ENCODE peak calls at places on chromosomes 13 and 19, in ten cellular contexts. C is HS-27A; L is left ventricle myocardium superior; B is A549; R is smooth muscle cell of the brain vasculature; X is mesenteric fat pad; D is GM23338; T is stimulated activated CD4-positive, alpha-beta T cell treated with anti-CD3 and anti-CD28 coated beads, Interleukin-1b, Interleukin-23, amount 100 ng/mL, for 1 hour; K is stimulated activated CD8-positive, alpha-beta memory T cell treated with anti-CD3 and anti-CD28 coated beads, Interleukin-12 subunit alpha, Interleukin-12 subunit beta, amount 100 ng/mL, for 1 hour; I is neural progenitor cell. E is an unnamed sample.

GRCh38 chr13:26558074-26558805 is 757 bp downstream of the WASF3 start:
- DNase-seq in C (no peak), L (peak), B (no peak), R (no peak), X (no peak), D (peak), T (no peak), K (no peak), I (peak), E (no peak)

GRCh38 chr13:41075034-41075433 is 13.7 kb downstream of the WBP4 start:
- DNase-seq in C (no peak), L (no peak), B (peak), R (no peak), X (no peak), D (peak), T (no peak), K (peak), I (peak), E (no peak)

GRCh38 chr13:102440259-102440936 is 38.5 kb upstream of the FGF14 start:
- DNase-seq in C (no peak), L (no peak), B (no peak), R (no peak), X (no peak), D (no peak), T (no peak), K (no peak), I (no peak), E (no peak)

GRCh38 chr13:50509771-50510441 is 333.6 kb downstream of the DLEU7 start:
- DNase-seq in C (peak), L (no peak), B (no peak), R (no peak), X (no peak), D (no peak), T (no peak), K (no peak), I (no peak), E (no peak)

GRCh38 chr13:95228130-95228529 is 73.1 kb downstream of the ABCC4 start:
- DNase-seq in C (no peak), L (no peak), B (no peak), R (no peak), X (no peak), D (no peak), T (no peak), K (no peak), I (no peak), E (no peak)

GRCh38 chr13:44362394-44363040 is 11.1 kb upstream of the SERP2 start:
- DNase-seq in C (no peak), L (no peak), B (no peak), R (no peak), X (no peak), D (no peak), T (no peak), K (no peak), I (no peak), E (no peak)

GRCh38 chr19:15775249-15775648 is 12.2 kb upstream of the OR10H5 start:
- DNase-seq in C (no peak), L (no peak), B (no peak), R (no peak), X (no peak), D (no peak), T (no peak), K (no peak), I (no peak), E (no peak)

GRCh38 chr19:18456974-18457373 is 19.0 kb upstream of the ISYNA1 start:
- DNase-seq in C (no peak), L (peak), B (no peak), R (no peak), X (no peak), D (no peak), T (no peak), K (no peak), I (no peak), E (no peak)

GRCh38 chr19:32566246-32566830 is 14.7 kb upstream of the PDCD5 start:
- DNase-seq in C (no peak), L (no peak), B (no peak), R (no peak), X (peak), D (no peak), T (no peak), K (no peak), I (no peak), E (no peak)

GRCh38 chr19:2755811-2756210 is 16.0 kb upstream of the SLC39A3 start:
- DNase-seq in C (no peak), L (peak), B (no peak), R (no peak), X (no peak), D (no peak), T (no peak), K (no peak), I (no peak), E (no peak)

GRCh38 chr13:91399189-91400093 is 1.0 kb downstream of the GPC5 start:
- DNase-seq in C (no peak), L (peak), B (no peak), R (no peak), X (peak), D (peak), T (no peak), K (no peak), I (peak), E (no peak)

GRCh38 chr19:3115411-3115810 is 20.4 kb upstream of the GNA15 start:
- DNase-seq in C (no peak), L (peak), B (no peak), R (no peak), X (no peak), D (no peak), T (no peak), K (no peak), I (no peak), E (no peak)

GRCh38 chr19:41306394-41306793 is 3.6 kb upstream of the CCDC97 start:
- DNase-seq in C (no peak), L (no peak), B (no peak), R (no peak), X (no peak), D (no peak), T (no peak), K (no peak), I (no peak), E (no peak)

GRCh38 chr19:46739290-46739771 is 6.5 kb upstream of the FKRP start:
- DNase-seq in C (no peak), L (peak), B (no peak), R (no peak), X (no peak), D (no peak), T (no peak), K (no peak), I (no peak), E (no peak)

GRCh38 chr19:13823256-13823655 is 28.0 kb downstream of the ZSWIM4 start:
- DNase-seq in C (no peak), L (peak), B (no peak), R (no peak), X (no peak), D (no peak), T (no peak), K (no peak), I (no peak), E (no peak)

GRCh38 chr13:21458457-21458815 is 667 bp downstream of the ZDHHC20 start:
- DNase-seq in C (no peak), L (peak), B (peak), R (no peak), X (no peak), D (peak), T (no peak), K (peak), I (peak), E (no peak)

GRCh38 chr13:46062190-46062589 is 9.6 kb upstream of the ZC3H13 start:
- DNase-seq in C (no peak), L (no peak), B (peak), R (no peak), X (no peak), D (no peak), T (no peak), K (no peak), I (no peak), E (no peak)

GRCh38 chr13:94342436-94343242 is 136.8 kb downstream of the DCT start:
- DNase-seq in C (no peak), L (no peak), B (no peak), R (no peak), X (no peak), D (no peak), T (no peak), K (no peak), I (no peak), E (no peak)

GRCh38 chr19:47310819-47311218 is 1.2 kb downstream of the C5AR1 start:
- DNase-seq in C (no peak), L (peak), B (peak), R (no peak), X (no peak), D (no peak), T (no peak), K (no peak), I (no peak), E (no peak)

GRCh38 chr19:28332351-28332750 is 880.6 kb downstream of the UQCRFS1 start:
- DNase-seq in C (no peak), L (no peak), B (no peak), R (no peak), X (no peak), D (no peak), T (no peak), K (no peak), I (no peak), E (no peak)

GRCh38 chr13:49220856-49221614 is 897 bp downstream of the MLNR start:
- DNase-seq in C (no peak), L (no peak), B (no peak), R (no peak), X (no peak), D (peak), T (no peak), K (no peak), I (peak), E (no peak)

GRCh38 chr19:49347835-49348234 is 12.6 kb downstream of the CD37 start:
- DNase-seq in C (no peak), L (no peak), B (peak), R (no peak), X (no peak), D (peak), T (no peak), K (no peak), I (peak), E (no peak)

GRCh38 chr13:59259416-59260000 is 904.2 kb downstream of the DIAPH3 start:
- DNase-seq in C (no peak), L (no peak), B (no peak), R (no peak), X (no peak), D (peak), T (no peak), K (no peak), I (peak), E (no peak)

GRCh38 chr19:45333609-45334303 is 6.8 kb upstream of the KLC3 start:
- DNase-seq in C (no peak), L (no peak), B (no peak), R (no peak), X (no peak), D (no peak), T (no peak), K (no peak), I (no peak), E (no peak)

GRCh38 chr13:47858678-47859050 is 142.4 kb downstream of the SUCLA2 start:
- DNase-seq in C (no peak), L (no peak), B (no peak), R (no peak), X (no peak), D (no peak), T (no peak), K (no peak), I (no peak), E (no peak)

GRCh38 chr13:30441304-30441703 is 19.0 kb downstream of the UBE2L5 start:
- DNase-seq in C (no peak), L (no peak), B (no peak), R (no peak), X (no peak), D (no peak), T (no peak), K (no peak), I (no peak), E (no peak)

GRCh38 chr19:42419309-42419708 is 7.9 kb downstream of the LIPE start:
- DNase-seq in C (no peak), L (peak), B (no peak), R (no peak), X (no peak), D (no peak), T (no peak), K (no peak), I (no peak), E (no peak)

GRCh38 chr19:34232566-34233481 is 21.5 kb upstream of the GARRE1 start:
- DNase-seq in C (peak), L (peak), B (peak), R (peak), X (no peak), D (no peak), T (no peak), K (no peak), I (no peak), E (peak)

GRCh38 chr13:41212881-41213280 is 18.5 kb upstream of the KBTBD7 start:
- DNase-seq in C (no peak), L (no peak), B (no peak), R (no peak), X (no peak), D (no peak), T (no peak), K (no peak), I (no peak), E (no peak)

GRCh38 chr13:47004552-47004951 is 107.7 kb upstream of the HTR2A start:
- DNase-seq in C (no peak), L (no peak), B (no peak), R (no peak), X (no peak), D (no peak), T (no peak), K (no peak), I (no peak), E (no peak)

GRCh38 chr13:81639984-81640582 is 1299.2 kb upstream of the SPRY2 start:
- DNase-seq in C (no peak), L (no peak), B (no peak), R (no peak), X (no peak), D (peak), T (no peak), K (no peak), I (peak), E (no peak)